ENCODE peak calls at places on chromosomes 13 and 19, in ten cellular contexts. O is PC-9; U is fibroblast of the conjunctiva; H is pons; X is CD8-positive, alpha-beta memory T cell; N is germinal center; E is Right ventricle myocardium inferior; Z is activated T-cell treated with anti-CD3 and anti-CD28 coated beads for 1 hour; W is dermis microvascular lymphatic vessel endothelial cell; A is endothelial cell. M is an unnamed sample.

GRCh38 chr19:38638461-38638860 is 9.0 kb upstream of the ACTN4 start:
- DNase-seq in U (no peak), O (peak), X (no peak), H (no peak), E (no peak), Z (no peak), N (no peak), W (no peak), A (no peak), M (no peak)

GRCh38 chr13:41122838-41123237 is 9.8 kb downstream of the KBTBD6 start:
- DNase-seq in A (no peak), W (peak), X (no peak), U (no peak), E (no peak), O (no peak), H (no peak), Z (no peak), N (no peak), M (peak)

GRCh38 chr13:25783480-25784081 is 268.2 kb downstream of the SHISA2 start:
- DNase-seq in H (no peak), W (no peak), A (no peak), N (no peak), O (no peak), E (no peak), U (no peak), Z (no peak), X (no peak), M (peak)

GRCh38 chr13:84951128-84951527 is 848.1 kb downstream of the SLITRK6 start:
- DNase-seq in X (no peak), U (no peak), O (peak), E (no peak), W (no peak), H (no peak), A (no peak), N (no peak), Z (no peak), M (peak)

GRCh38 chr13:80399340-80400163 is 58.6 kb upstream of the SPRY2 start:
- DNase-seq in Z (no peak), W (no peak), E (no peak), N (no peak), X (no peak), H (peak), U (peak), O (peak), A (no peak), M (peak)

GRCh38 chr19:34667349-34668076 is 9.4 kb downstream of the SCGB2B2 start:
- DNase-seq in N (no peak), W (peak), E (no peak), O (no peak), U (no peak), H (no peak), Z (no peak), X (no peak), A (no peak), M (peak)

GRCh38 chr19:35644987-35645679 is 3.0 kb upstream of the COX6B1 start:
- DNase-seq in X (peak), N (peak), W (peak), H (peak), E (peak), A (peak), Z (peak), U (no peak), O (no peak), M (peak)

GRCh38 chr19:16772841-16773240 is 53.2 kb downstream of the NWD1 start:
- DNase-seq in Z (no peak), A (no peak), O (no peak), X (no peak), E (no peak), U (no peak), H (no peak), W (no peak), N (no peak), M (no peak)

GRCh38 chr13:42215578-42216421 is 56.2 kb upstream of the AKAP11 start:
- DNase-seq in X (no peak), O (no peak), H (peak), U (peak), W (peak), Z (peak), N (peak), A (peak), E (no peak), M (peak)

GRCh38 chr19:7191946-7192691 is 102.1 kb downstream of the INSR start:
- DNase-seq in Z (peak), X (peak), W (no peak), O (no peak), N (no peak), E (no peak), A (no peak), U (no peak), H (no peak), M (no peak)

GRCh38 chr13:60583196-60583908 is 186.3 kb downstream of the TDRD3 start:
- DNase-seq in Z (no peak), O (no peak), E (no peak), N (no peak), H (no peak), A (no peak), X (no peak), W (no peak), U (peak), M (no peak)

GRCh38 chr19:37987356-37988332 is 80.6 kb downstream of the SIPA1L3 start:
- DNase-seq in E (no peak), Z (no peak), U (no peak), O (no peak), X (no peak), W (peak), A (peak), N (no peak), H (no peak), M (no peak)

GRCh38 chr19:18507727-18508440 is 14.0 kb downstream of the ELL start:
- DNase-seq in E (no peak), U (no peak), Z (no peak), O (no peak), X (no peak), H (no peak), W (peak), A (no peak), N (no peak), M (no peak)

GRCh38 chr19:3338541-3339181 is 27.7 kb upstream of the NFIC start:
- DNase-seq in E (peak), X (peak), U (no peak), H (no peak), Z (peak), W (no peak), N (no peak), O (no peak), A (no peak), M (no peak)

GRCh38 chr19:10259162-10259905 is 7.3 kb downstream of the MRPL4 start:
- DNase-seq in E (peak), Z (peak), H (peak), A (peak), W (peak), X (peak), N (peak), U (peak), O (peak), M (peak)

GRCh38 chr19:794989-795658 is 2.1 kb upstream of the PTBP1 start:
- DNase-seq in E (peak), O (no peak), X (no peak), A (peak), Z (no peak), U (no peak), N (no peak), W (no peak), H (no peak), M (no peak)

GRCh38 chr13:106507560-106508274 is 27.7 kb downstream of the EFNB2 start:
- DNase-seq in N (no peak), X (no peak), A (no peak), H (peak), O (peak), W (no peak), E (no peak), U (peak), Z (no peak), M (no peak)

GRCh38 chr13:39451860-39452301 is 151.1 kb downstream of the LHFPL6 start:
- DNase-seq in Z (no peak), X (no peak), E (peak), W (peak), N (peak), A (peak), O (no peak), U (peak), H (peak), M (no peak)

GRCh38 chr13:42028113-42028799 is 20.2 kb upstream of the DGKH start:
- DNase-seq in U (no peak), A (no peak), W (no peak), O (no peak), Z (no peak), E (no peak), H (no peak), X (no peak), N (no peak), M (peak)

GRCh38 chr19:33492090-33492489 is 29.5 kb downstream of the PEPD start:
- DNase-seq in N (no peak), X (no peak), H (no peak), Z (no peak), W (no peak), A (no peak), U (no peak), O (no peak), E (no peak), M (no peak)